ENCODE peak calls at places on chromosomes 6 and 20, in eight cellular contexts. W, E, Y, Z, K, U, J and H are unnamed samples.

GRCh38 chr20:9374068-9374467 is 140.3 kb upstream of the LAMP5 start:
- DNase-seq in Y (no peak), U (no peak), J (no peak), K (no peak), E (no peak), W (no peak), Z (no peak), H (peak; percentile 13)

GRCh38 chr6:151680846-151681425 is 126.5 kb upstream of the ESR1 start:
- DNase-seq in Z (no peak), W (no peak), J (peak; percentile 65), Y (no peak), E (no peak), U (no peak), K (no peak), H (no peak)

GRCh38 chr6:126743051-126743450 is 375.4 kb upstream of the RSPO3 start:
- DNase-seq in U (no peak), K (no peak), E (no peak), J (no peak), Z (no peak), Y (no peak), W (no peak), H (no peak)

GRCh38 chr6:145544514-145544913 is 190.8 kb downstream of the EPM2A start:
- DNase-seq in J (no peak), U (no peak), K (no peak), E (no peak), Z (no peak), Y (no peak), W (no peak), H (no peak)

GRCh38 chr6:144234399-144234798 is 50.7 kb upstream of the UTRN start:
- DNase-seq in K (no peak), Z (no peak), W (no peak), J (no peak), U (no peak), E (no peak), Y (no peak), H (no peak)

GRCh38 chr20:19211661-19212523 is 550 bp upstream of the SLC24A3 start:
- DNase-seq in K (peak; percentile 46), E (no peak), W (no peak), Z (no peak), J (peak; percentile 87), Y (no peak), U (no peak), H (no peak)

GRCh38 chr20:37354210-37355195 is 8.6 kb downstream of the SRC start:
- DNase-seq in Y (no peak), J (no peak), Z (no peak), K (no peak), E (no peak), U (no peak), W (no peak), H (no peak)

GRCh38 chr20:51542033-51542893 is at the start of gene NFATC2:
- DNase-seq in Z (no peak), J (peak; percentile 85), W (peak; percentile 69), U (no peak), Y (peak; percentile 51), E (no peak), K (peak; percentile 78), H (no peak)

GRCh38 chr6:1524040-1524480 is 85.7 kb upstream of the FOXC1 start:
- DNase-seq in E (no peak), W (peak; percentile 60), Y (peak; percentile 50), K (peak; percentile 77), Z (no peak), U (no peak), J (peak; percentile 93), H (no peak)

GRCh38 chr6:123263981-123264380 is 267.9 kb downstream of the CLVS2 start:
- DNase-seq in Y (no peak), W (no peak), E (no peak), Z (no peak), J (no peak), K (no peak), U (no peak), H (no peak)

GRCh38 chr6:25417206-25417605 is 138.0 kb downstream of the CARMIL1 start:
- DNase-seq in W (no peak), Z (no peak), J (no peak), K (no peak), E (no peak), U (no peak), Y (no peak), H (no peak)

GRCh38 chr6:108497883-108498282 is 62.8 kb upstream of the FOXO3 start:
- DNase-seq in K (peak; percentile 39), Z (no peak), U (no peak), J (no peak), Y (peak; percentile 9), E (no peak), W (peak; percentile 55), H (peak; percentile 15)

GRCh38 chr20:31596831-31597482 is 8.1 kb upstream of the ID1 start:
- DNase-seq in J (no peak), U (no peak), Z (no peak), W (no peak), K (peak; percentile 14), E (no peak), Y (no peak), H (no peak)
- H3K4me3 ChIP-seq in J (no peak overlapping the region), U (no peak overlapping the region), Z (no peak overlapping the region), W (no peak overlapping the region), K (no peak overlapping the region), E (no peak overlapping the region), Y (no peak overlapping the region), H (no peak overlapping the region)

GRCh38 chr6:11705069-11705468 is 73.5 kb downstream of the ADTRP start:
- DNase-seq in E (no peak), J (no peak), U (no peak), Z (no peak), Y (no peak), K (no peak), W (peak; percentile 76), H (no peak)

GRCh38 chr6:11702039-11702795 is 76.4 kb downstream of the ADTRP start:
- DNase-seq in J (no peak), K (peak; percentile 37), Y (no peak), W (no peak), E (no peak), U (no peak), Z (peak; percentile 25), H (no peak)

GRCh38 chr6:11701568-11701967 is 77.0 kb downstream of the ADTRP start:
- DNase-seq in W (no peak), E (peak; percentile 62), K (no peak), Z (no peak), J (no peak), U (no peak), Y (no peak), H (no peak)

GRCh38 chr6:11702796-11703130 is 75.8 kb downstream of the ADTRP start:
- DNase-seq in W (no peak), Y (no peak), U (no peak), K (peak; percentile 22), E (peak; percentile 79), J (no peak), Z (no peak), H (no peak)

DNA sequence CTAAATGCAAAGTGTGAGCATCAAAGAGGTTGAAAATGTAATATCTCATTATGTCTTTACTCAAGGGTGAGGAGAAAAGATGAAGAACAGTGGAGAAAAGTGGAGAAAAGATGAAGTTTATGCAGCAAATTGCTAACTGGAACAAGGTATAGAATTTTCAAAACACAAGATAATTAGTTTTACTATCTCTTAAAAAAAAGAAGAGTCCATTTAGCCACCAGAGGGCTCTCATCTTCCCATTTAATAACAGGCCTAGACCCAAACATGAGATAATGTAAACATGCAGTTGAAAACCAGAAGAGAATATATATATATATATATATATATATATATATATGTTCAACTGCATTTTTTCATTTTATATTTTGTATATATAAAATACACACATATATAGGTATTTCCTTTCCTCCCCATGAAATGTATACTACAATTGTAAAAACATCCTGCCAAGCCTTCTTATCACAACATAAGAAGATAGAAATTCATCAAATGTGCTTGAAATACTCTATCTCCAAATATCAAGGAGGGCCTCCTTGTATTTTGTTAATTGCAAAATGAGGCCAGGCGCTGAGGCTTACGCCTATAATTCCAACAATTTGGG is 78.4 kb downstream of the ADTRP start:
- DNase-seq in E (no peak), Z (peak; percentile 20), K (peak; percentile 74), J (no peak), W (peak; percentile 72), U (no peak), Y (no peak), H (peak; percentile 54)
- TF ChIP-seq CTCF in E (peak; percentile 58), Z (peak; percentile 28), K (peak; percentile 63), J (peak; percentile 36), W (peak; percentile 34), U (peak; percentile 47), Y (peak; percentile 33), H (peak; percentile 25)

GRCh38 chr20:22418738-22419137 is 165.6 kb downstream of the FOXA2 start:
- DNase-seq in J (no peak), Y (no peak), Z (no peak), U (no peak), K (no peak), E (no peak), W (no peak), H (no peak)

GRCh38 chr20:22411568-22412450 is 172.6 kb downstream of the FOXA2 start:
- DNase-seq in U (no peak), K (peak; percentile 76), W (no peak), J (no peak), Z (no peak), Y (peak; percentile 9), E (no peak), H (peak; percentile 84)

GRCh38 chr20:22412977-22413868 is 171.1 kb downstream of the FOXA2 start:
- DNase-seq in K (no peak), E (no peak), J (no peak), W (no peak), U (no peak), Y (no peak), Z (no peak), H (no peak)

GRCh38 chr20:22410556-22411130 is 173.7 kb downstream of the FOXA2 start:
- DNase-seq in U (no peak), Z (no peak), W (no peak), Y (no peak), E (no peak), J (no peak), K (no peak), H (no peak)

DNA sequence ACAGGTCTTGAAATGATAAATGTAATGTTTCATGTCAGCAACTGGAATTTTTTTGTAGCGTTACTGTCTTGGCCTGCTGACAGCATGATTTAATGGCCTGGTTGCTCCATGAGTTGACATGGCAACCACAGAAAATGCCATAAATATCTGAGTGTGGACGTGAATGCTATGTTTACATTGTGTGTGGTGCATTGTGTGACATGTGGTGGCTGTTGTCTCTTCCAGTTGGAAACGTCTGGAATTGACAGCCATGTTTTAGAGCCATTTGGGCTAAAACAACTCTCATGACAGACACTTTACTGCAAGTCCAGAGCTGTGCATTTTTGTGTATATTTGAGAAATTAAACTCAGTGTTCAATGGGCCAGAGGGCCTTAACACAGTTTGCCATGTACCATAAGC is 170.0 kb downstream of the FOXA2 start:
- DNase-seq in Z (no peak), K (peak; percentile 62), E (no peak), W (no peak), Y (no peak), J (no peak), U (no peak), H (no peak)
- H3K4me3 ChIP-seq in Z (no peak overlapping the region), K (no peak overlapping the region), E (no peak overlapping the region), W (no peak overlapping the region), Y (no peak overlapping the region), J (no peak overlapping the region), U (no peak overlapping the region), H (no peak overlapping the region)

DNA sequence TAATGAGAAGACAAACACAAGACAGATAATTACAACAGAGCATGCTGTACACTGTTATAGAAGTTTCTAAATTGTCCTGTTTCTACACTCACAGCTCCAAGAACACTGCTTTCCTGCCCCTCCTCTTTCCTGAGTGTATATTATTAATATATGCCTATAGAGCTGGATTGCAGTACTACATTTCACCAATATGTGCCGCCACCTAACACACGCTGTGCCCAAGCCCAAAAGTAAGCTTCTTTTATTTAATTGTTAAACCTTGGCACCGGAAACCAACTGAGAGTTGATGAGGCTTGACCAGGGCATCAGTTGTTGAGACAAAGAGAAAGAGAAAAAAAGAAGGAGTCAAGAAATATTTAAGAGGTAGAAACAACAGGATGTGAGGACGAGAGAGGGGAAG is 16.0 kb upstream of the PTPRT start:
- DNase-seq in Z (no peak), U (no peak), E (no peak), J (no peak), W (no peak), K (no peak), Y (no peak), H (no peak)
- TF ChIP-seq CTCF in Z (no peak), U (no peak), E (no peak), J (no peak), W (no peak), K (no peak), Y (no peak), H (no peak)